ENCODE peak calls at places on chromosome 20, in six cellular contexts. One of them, this sample, is unnamed.

GRCh38 chr20:44583179-44583578 is 800 bp downstream of the PKIG start:
- DNase-seq in tibial artery: no peak
- DNase-seq in GM04504: no peak
- DNase-seq in ascending aorta: no peak
- DNase-seq in NCI-H1436: no peak
- DNase-seq in effector memory CD8-positive, alpha-beta T cell: no peak
- DNase-seq in this sample: no peak

GRCh38 chr20:50646483-50646996 is 44.8 kb downstream of the RIPOR3 start:
- DNase-seq in effector memory CD8-positive, alpha-beta T cell: no peak
- DNase-seq in NCI-H1436: no peak
- DNase-seq in GM04504: peak; percentile 71
- DNase-seq in tibial artery: no peak
- DNase-seq in ascending aorta: no peak
- DNase-seq in this sample: no peak

GRCh38 chr20:64000906-64001305 is 20.0 kb downstream of the PRPF6 start:
- DNase-seq in effector memory CD8-positive, alpha-beta T cell: no peak
- DNase-seq in NCI-H1436: no peak
- DNase-seq in tibial artery: no peak
- DNase-seq in GM04504: no peak
- DNase-seq in ascending aorta: no peak
- DNase-seq in this sample: no peak

GRCh38 chr20:22652685-22653568 is 68.6 kb upstream of the FOXA2 start:
- DNase-seq in effector memory CD8-positive, alpha-beta T cell: no peak
- DNase-seq in NCI-H1436: no peak
- DNase-seq in ascending aorta: no peak
- DNase-seq in tibial artery: no peak
- DNase-seq in GM04504: no peak
- DNase-seq in this sample: no peak

GRCh38 chr20:5844063-5844681 is 94.0 kb downstream of the SHLD1 start:
- DNase-seq in ascending aorta: no peak
- DNase-seq in tibial artery: no peak
- DNase-seq in effector memory CD8-positive, alpha-beta T cell: no peak
- DNase-seq in GM04504: no peak
- DNase-seq in NCI-H1436: peak; percentile 22
- DNase-seq in this sample: peak; percentile 40

GRCh38 chr20:25408890-25409289 is 1.4 kb downstream of the GINS1 start:
- DNase-seq in tibial artery: no peak
- DNase-seq in effector memory CD8-positive, alpha-beta T cell: no peak
- DNase-seq in ascending aorta: no peak
- DNase-seq in NCI-H1436: no peak
- DNase-seq in GM04504: no peak
- DNase-seq in this sample: no peak

GRCh38 chr20:61345656-61346055 is 93.6 kb downstream of the CDH4 start:
- DNase-seq in ascending aorta: no peak
- DNase-seq in tibial artery: no peak
- DNase-seq in GM04504: no peak
- DNase-seq in NCI-H1436: no peak
- DNase-seq in effector memory CD8-positive, alpha-beta T cell: no peak
- DNase-seq in this sample: no peak

GRCh38 chr20:62506791-62507190 is 31.0 kb upstream of the GATA5 start:
- DNase-seq in NCI-H1436: no peak
- DNase-seq in effector memory CD8-positive, alpha-beta T cell: no peak
- DNase-seq in GM04504: no peak
- DNase-seq in tibial artery: no peak
- DNase-seq in ascending aorta: no peak
- DNase-seq in this sample: no peak

GRCh38 chr20:47452736-47453161 is 48.9 kb upstream of the NCOA3 start:
- DNase-seq in tibial artery: no peak
- DNase-seq in NCI-H1436: no peak
- DNase-seq in GM04504: no peak
- DNase-seq in ascending aorta: no peak
- DNase-seq in effector memory CD8-positive, alpha-beta T cell: no peak
- DNase-seq in this sample: no peak

GRCh38 chr20:64102647-64103354 is 4.6 kb downstream of the NPBWR2 start:
- DNase-seq in effector memory CD8-positive, alpha-beta T cell: no peak
- DNase-seq in GM04504: no peak
- DNase-seq in ascending aorta: no peak
- DNase-seq in NCI-H1436: peak; percentile 82
- DNase-seq in tibial artery: no peak
- DNase-seq in this sample: no peak

GRCh38 chr20:42949865-42950264 is 239.8 kb downstream of the PTPRT start:
- DNase-seq in tibial artery: no peak
- DNase-seq in ascending aorta: no peak
- DNase-seq in NCI-H1436: no peak
- DNase-seq in GM04504: no peak
- DNase-seq in effector memory CD8-positive, alpha-beta T cell: no peak
- DNase-seq in this sample: no peak

GRCh38 chr20:44422083-44422482 is 53.6 kb upstream of the TTPAL start:
- DNase-seq in NCI-H1436: no peak
- DNase-seq in ascending aorta: no peak
- DNase-seq in GM04504: no peak
- DNase-seq in tibial artery: no peak
- DNase-seq in effector memory CD8-positive, alpha-beta T cell: no peak
- DNase-seq in this sample: no peak

GRCh38 chr20:6882911-6883310 is 115.4 kb downstream of the BMP2 start:
- DNase-seq in GM04504: peak; percentile 85
- DNase-seq in effector memory CD8-positive, alpha-beta T cell: no peak
- DNase-seq in tibial artery: no peak
- DNase-seq in ascending aorta: no peak
- DNase-seq in NCI-H1436: no peak
- DNase-seq in this sample: no peak

GRCh38 chr20:25160457-25160856 is 35.1 kb upstream of the ENTPD6 start:
- DNase-seq in effector memory CD8-positive, alpha-beta T cell: no peak
- DNase-seq in GM04504: no peak
- DNase-seq in ascending aorta: no peak
- DNase-seq in NCI-H1436: no peak
- DNase-seq in tibial artery: no peak
- DNase-seq in this sample: no peak

GRCh38 chr20:50385733-50386640 is 124.2 kb upstream of the PTPN1 start:
- DNase-seq in tibial artery: no peak
- DNase-seq in effector memory CD8-positive, alpha-beta T cell: peak; percentile 83
- DNase-seq in GM04504: no peak
- DNase-seq in ascending aorta: no peak
- DNase-seq in NCI-H1436: no peak
- DNase-seq in this sample: peak; percentile 77

GRCh38 chr20:63408684-63409046 is 47.5 kb upstream of the CHRNA4 start:
- DNase-seq in tibial artery: no peak
- DNase-seq in GM04504: no peak
- DNase-seq in effector memory CD8-positive, alpha-beta T cell: no peak
- DNase-seq in ascending aorta: no peak
- DNase-seq in NCI-H1436: no peak
- DNase-seq in this sample: no peak

GRCh38 chr20:45061244-45061643 is 39.7 kb downstream of the KCNS1 start:
- DNase-seq in NCI-H1436: no peak
- DNase-seq in GM04504: peak; percentile 49
- DNase-seq in tibial artery: no peak
- DNase-seq in ascending aorta: no peak
- DNase-seq in effector memory CD8-positive, alpha-beta T cell: no peak
- DNase-seq in this sample: no peak

GRCh38 chr20:45967551-45968080 is 4.4 kb downstream of the ZNF335 start:
- DNase-seq in GM04504: no peak
- DNase-seq in NCI-H1436: no peak
- DNase-seq in tibial artery: peak; percentile 60
- DNase-seq in ascending aorta: no peak
- DNase-seq in effector memory CD8-positive, alpha-beta T cell: no peak
- DNase-seq in this sample: no peak

GRCh38 chr20:59600472-59600871 is 3.9 kb upstream of the PHACTR3 start:
- DNase-seq in tibial artery: no peak
- DNase-seq in ascending aorta: no peak
- DNase-seq in effector memory CD8-positive, alpha-beta T cell: no peak
- DNase-seq in GM04504: no peak
- DNase-seq in NCI-H1436: no peak
- DNase-seq in this sample: no peak

GRCh38 chr20:52783769-52784168 is 188.4 kb upstream of the TSHZ2 start:
- DNase-seq in effector memory CD8-positive, alpha-beta T cell: no peak
- DNase-seq in tibial artery: no peak
- DNase-seq in GM04504: no peak
- DNase-seq in ascending aorta: no peak
- DNase-seq in NCI-H1436: no peak
- DNase-seq in this sample: no peak

GRCh38 chr20:32924781-32925180 is 66.1 kb downstream of the EFCAB8 start:
- DNase-seq in tibial artery: no peak
- DNase-seq in GM04504: no peak
- DNase-seq in ascending aorta: no peak
- DNase-seq in effector memory CD8-positive, alpha-beta T cell: no peak
- DNase-seq in NCI-H1436: no peak
- DNase-seq in this sample: no peak

GRCh38 chr20:6954219-6954618 is 186.7 kb downstream of the BMP2 start:
- DNase-seq in effector memory CD8-positive, alpha-beta T cell: no peak
- DNase-seq in NCI-H1436: no peak
- DNase-seq in ascending aorta: no peak
- DNase-seq in tibial artery: no peak
- DNase-seq in GM04504: no peak
- DNase-seq in this sample: no peak

GRCh38 chr20:51402201-51402600 is 140.3 kb downstream of the NFATC2 start:
- DNase-seq in effector memory CD8-positive, alpha-beta T cell: peak; percentile 47
- DNase-seq in tibial artery: no peak
- DNase-seq in ascending aorta: no peak
- DNase-seq in NCI-H1436: no peak
- DNase-seq in GM04504: no peak
- DNase-seq in this sample: peak; percentile 68

GRCh38 chr20:61773926-61774587 is 291.6 kb downstream of the TAF4 start:
- DNase-seq in effector memory CD8-positive, alpha-beta T cell: no peak
- DNase-seq in GM04504: no peak
- DNase-seq in ascending aorta: no peak
- DNase-seq in tibial artery: no peak
- DNase-seq in NCI-H1436: no peak
- DNase-seq in this sample: no peak

GRCh38 chr20:32707691-32708581 is 34.2 kb upstream of the C20orf203 start:
- DNase-seq in NCI-H1436: no peak
- DNase-seq in GM04504: peak; percentile 17
- DNase-seq in ascending aorta: no peak
- DNase-seq in effector memory CD8-positive, alpha-beta T cell: no peak
- DNase-seq in tibial artery: no peak
- DNase-seq in this sample: no peak

GRCh38 chr20:51711426-51711825 is 56.8 kb downstream of the ATP9A start:
- DNase-seq in ascending aorta: no peak
- DNase-seq in NCI-H1436: no peak
- DNase-seq in GM04504: no peak
- DNase-seq in effector memory CD8-positive, alpha-beta T cell: no peak
- DNase-seq in tibial artery: no peak
- DNase-seq in this sample: no peak

GRCh38 chr20:12414446-12415274 is 497.0 kb downstream of the BTBD3 start:
- DNase-seq in NCI-H1436: no peak
- DNase-seq in GM04504: no peak
- DNase-seq in effector memory CD8-positive, alpha-beta T cell: no peak
- DNase-seq in tibial artery: no peak
- DNase-seq in ascending aorta: no peak
- DNase-seq in this sample: no peak

GRCh38 chr20:25005661-25006060 is 13.1 kb upstream of the APMAP start:
- DNase-seq in NCI-H1436: no peak
- DNase-seq in GM04504: no peak
- DNase-seq in effector memory CD8-positive, alpha-beta T cell: no peak
- DNase-seq in tibial artery: peak; percentile 51
- DNase-seq in ascending aorta: no peak
- DNase-seq in this sample: no peak

GRCh38 chr20:13041574-13042457 is 33.0 kb downstream of the SPTLC3 start:
- DNase-seq in ascending aorta: no peak
- DNase-seq in NCI-H1436: no peak
- DNase-seq in effector memory CD8-positive, alpha-beta T cell: no peak
- DNase-seq in tibial artery: no peak
- DNase-seq in GM04504: no peak
- DNase-seq in this sample: no peak

This sample was measured in central memory CD4-positive, alpha-beta T cell.